ENCODE peak calls at places on chromosome 6, in ten cellular contexts. Z is epithelial cell of esophagus, Q is lower lobe of right lung, W is Caco-2, V is spleen, U is cardiac muscle cell, J is GM12865, G is fibroblast of mammary gland, S is breast epithelium, F is glutamatergic neuron. D is an unnamed sample.

GRCh38 chr6:28914941-28915340 is 8.8 kb downstream of the TRIM27 start:
- DNase-seq in U (peak), S (no peak), F (no peak), Q (no peak), V (no peak), J (no peak), W (no peak), G (no peak), Z (no peak), D (no peak)

GRCh38 chr6:87944541-87944954 is 103.1 kb upstream of the SPACA1 start:
- DNase-seq in Q (peak), G (peak), J (peak), W (peak), U (peak), Z (peak), F (no peak), V (no peak), S (peak), D (no peak)

GRCh38 chr6:159217595-159218275 is 48.5 kb downstream of the FNDC1 start:
- DNase-seq in S (no peak), W (peak), U (peak), J (peak), G (no peak), V (no peak), Z (peak), Q (no peak), F (peak), D (no peak)

GRCh38 chr6:159758031-159759001 is 3.5 kb upstream of the ACAT2 start:
- DNase-seq in J (no peak), W (peak), F (no peak), Q (no peak), S (no peak), Z (peak), V (no peak), U (peak), G (peak), D (no peak)

GRCh38 chr6:38570750-38571149 is 69.0 kb downstream of the BTBD9 start:
- DNase-seq in G (peak), S (no peak), Q (no peak), V (no peak), F (no peak), U (peak), W (no peak), J (peak), Z (peak), D (no peak)

GRCh38 chr6:39065561-39065960 is 17.0 kb downstream of the GLP1R start:
- DNase-seq in F (no peak), W (no peak), V (peak), U (no peak), Z (no peak), S (no peak), G (no peak), Q (no peak), J (no peak), D (peak)

GRCh38 chr6:3759656-3760245 is 8.2 kb upstream of the PXDC1 start:
- DNase-seq in W (no peak), F (no peak), J (no peak), Q (no peak), V (no peak), Z (peak), S (no peak), U (peak), G (peak), D (no peak)

GRCh38 chr6:156418253-156418652 is 358.9 kb upstream of the ARID1B start:
- DNase-seq in U (no peak), Q (no peak), W (no peak), G (no peak), F (no peak), V (no peak), J (no peak), S (no peak), Z (no peak), D (no peak)

GRCh38 chr6:40891131-40891530 is 147.9 kb downstream of the UNC5CL start:
- DNase-seq in V (no peak), Q (no peak), G (no peak), Z (no peak), W (no peak), J (no peak), F (no peak), S (no peak), U (no peak), D (no peak)

GRCh38 chr6:162090734-162091133 is 636.8 kb downstream of the PRKN start:
- DNase-seq in U (peak), F (no peak), J (no peak), Z (peak), Q (no peak), S (no peak), G (peak), W (no peak), V (no peak), D (no peak)

GRCh38 chr6:116189472-116189871 is 63.5 kb upstream of the COL10A1 start:
- DNase-seq in J (no peak), V (no peak), U (no peak), Z (no peak), Q (no peak), G (no peak), S (no peak), F (no peak), W (no peak), D (no peak)

GRCh38 chr6:146875927-146876270 is 277.1 kb downstream of the ADGB start:
- DNase-seq in J (no peak), S (no peak), F (no peak), U (no peak), G (no peak), Q (no peak), W (no peak), V (no peak), Z (no peak), D (no peak)

GRCh38 chr6:87274660-87275273 is 47.6 kb upstream of the SMIM8 start:
- DNase-seq in Z (peak), V (no peak), F (no peak), S (no peak), U (peak), J (no peak), Q (no peak), W (no peak), G (peak), D (no peak)

GRCh38 chr6:81891869-81892268 is 139.4 kb upstream of the TENT5A start:
- DNase-seq in G (no peak), Z (no peak), Q (peak), W (no peak), F (no peak), S (no peak), U (no peak), V (no peak), J (no peak), D (no peak)

GRCh38 chr6:100504786-100505737 is 40.3 kb upstream of the SIM1 start:
- DNase-seq in Z (peak), V (no peak), Q (no peak), F (no peak), U (peak), S (peak), G (peak), J (peak), W (no peak), D (no peak)

GRCh38 chr6:1329708-1330107 is 17.8 kb downstream of the FOXQ1 start:
- DNase-seq in F (no peak), Q (no peak), J (no peak), G (no peak), S (no peak), V (no peak), Z (no peak), W (no peak), U (no peak), D (no peak)

GRCh38 chr6:11616200-11616611 is 78.7 kb downstream of the TMEM170B start:
- DNase-seq in W (no peak), J (no peak), V (no peak), F (no peak), G (peak), S (no peak), Q (no peak), Z (no peak), U (peak), D (no peak)

GRCh38 chr6:69044534-69044933 is 409.5 kb downstream of the ADGRB3 start:
- DNase-seq in W (no peak), Z (no peak), F (no peak), S (no peak), J (no peak), U (peak), G (peak), V (no peak), Q (no peak), D (no peak)

GRCh38 chr6:78835817-78836216 is 31.5 kb upstream of the IRAK1BP1 start:
- DNase-seq in Z (peak), V (no peak), Q (no peak), F (no peak), S (no peak), U (peak), G (peak), W (no peak), J (peak), D (no peak)
- TF ChIP-seq CTCF in Z (peak), V (no peak), Q (no peak), F (no peak), S (no peak), U (peak), G (peak), W (no peak), J (peak), D (peak)

GRCh38 chr6:36073587-36073986 is 46.0 kb downstream of the MAPK14 start:
- DNase-seq in U (no peak), J (no peak), S (no peak), F (no peak), G (no peak), Q (no peak), W (no peak), Z (no peak), V (no peak), D (no peak)

GRCh38 chr6:36076178-36077088 is 48.8 kb downstream of the MAPK14 start:
- DNase-seq in Q (no peak), G (no peak), V (no peak), J (no peak), U (no peak), Z (no peak), F (no peak), S (no peak), W (no peak), D (no peak)

GRCh38 chr6:36078159-36078558 is 50.6 kb downstream of the MAPK14 start:
- DNase-seq in V (no peak), Q (no peak), F (no peak), U (no peak), S (no peak), W (no peak), Z (no peak), J (no peak), G (no peak), D (no peak)

GRCh38 chr6:36079596-36079995 is 50.7 kb upstream of the MAPK13 start:
- DNase-seq in U (no peak), Q (no peak), F (no peak), S (no peak), G (no peak), V (no peak), W (no peak), J (no peak), Z (no peak), D (no peak)

DNA sequence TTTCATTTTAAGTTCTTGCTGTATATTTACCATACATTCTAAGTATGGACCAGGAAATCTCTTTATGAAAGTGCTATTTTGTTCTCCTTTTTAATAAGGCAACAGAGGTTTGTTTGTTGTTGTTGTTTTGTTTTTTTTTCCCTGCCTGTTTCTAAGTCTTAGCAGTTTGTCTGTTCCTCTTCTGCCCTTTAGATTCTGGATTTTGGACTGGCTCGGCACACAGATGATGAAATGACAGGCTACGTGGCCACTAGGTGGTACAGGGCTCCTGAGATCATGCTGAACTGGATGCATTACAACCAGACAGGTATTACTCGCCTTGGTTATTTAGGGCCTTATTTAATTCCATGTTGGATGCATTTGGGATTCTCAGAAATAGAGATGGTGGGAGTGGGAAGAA is 48.0 kb downstream of the MAPK14 start:
- DNase-seq in U (no peak), Z (peak), J (peak), S (no peak), V (no peak), G (no peak), Q (no peak), W (peak), F (no peak), D (no peak)
- TF ChIP-seq CTCF in U (no peak), Z (peak), J (peak), S (no peak), V (peak), G (no peak), Q (no peak), W (peak), F (no peak), D (peak)

DNA sequence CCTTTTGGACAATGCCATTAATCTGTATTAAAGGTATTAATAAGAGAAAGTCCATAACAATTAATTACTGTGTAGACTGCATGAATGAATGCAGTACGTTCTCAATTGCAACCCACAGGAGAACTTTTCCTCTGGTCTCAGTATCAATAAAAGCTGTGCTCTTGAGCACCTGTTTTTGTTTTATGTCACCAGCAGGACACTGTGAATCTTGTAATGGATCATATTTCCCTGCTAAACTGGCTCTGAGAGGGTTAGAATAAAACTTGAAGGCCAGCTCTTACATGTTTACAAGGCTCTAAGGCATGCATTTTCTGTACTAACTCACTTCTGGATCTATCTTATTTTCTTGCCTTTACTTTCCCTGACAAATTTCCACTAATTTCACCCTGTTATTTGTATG is 214.3 kb upstream of the PLN start:
- DNase-seq in Q (no peak), V (no peak), G (no peak), U (no peak), F (no peak), S (no peak), W (no peak), J (no peak), Z (no peak), D (no peak)
- TF ChIP-seq CTCF in Q (no peak), V (no peak), G (no peak), U (no peak), F (no peak), S (no peak), W (no peak), J (no peak), Z (no peak), D (no peak)

GRCh38 chr6:44002071-44002590 is 125.1 kb downstream of the MRPL14 start:
- DNase-seq in V (peak), W (peak), Z (no peak), J (no peak), Q (peak), S (no peak), G (no peak), U (peak), F (no peak), D (peak)

GRCh38 chr6:44003345-44004061 is 123.7 kb downstream of the MRPL14 start:
- DNase-seq in Q (no peak), F (no peak), U (no peak), Z (no peak), J (peak), V (peak), S (no peak), G (no peak), W (peak), D (peak)

GRCh38 chr6:44001318-44001868 is 125.9 kb downstream of the MRPL14 start:
- DNase-seq in Z (peak), Q (peak), U (peak), W (peak), S (no peak), J (peak), G (no peak), F (no peak), V (no peak), D (peak)

GRCh38 chr6:44004136-44004535 is 123.1 kb downstream of the MRPL14 start:
- DNase-seq in J (no peak), G (no peak), S (no peak), F (no peak), V (no peak), Q (no peak), U (no peak), Z (no peak), W (no peak), D (no peak)

DNA sequence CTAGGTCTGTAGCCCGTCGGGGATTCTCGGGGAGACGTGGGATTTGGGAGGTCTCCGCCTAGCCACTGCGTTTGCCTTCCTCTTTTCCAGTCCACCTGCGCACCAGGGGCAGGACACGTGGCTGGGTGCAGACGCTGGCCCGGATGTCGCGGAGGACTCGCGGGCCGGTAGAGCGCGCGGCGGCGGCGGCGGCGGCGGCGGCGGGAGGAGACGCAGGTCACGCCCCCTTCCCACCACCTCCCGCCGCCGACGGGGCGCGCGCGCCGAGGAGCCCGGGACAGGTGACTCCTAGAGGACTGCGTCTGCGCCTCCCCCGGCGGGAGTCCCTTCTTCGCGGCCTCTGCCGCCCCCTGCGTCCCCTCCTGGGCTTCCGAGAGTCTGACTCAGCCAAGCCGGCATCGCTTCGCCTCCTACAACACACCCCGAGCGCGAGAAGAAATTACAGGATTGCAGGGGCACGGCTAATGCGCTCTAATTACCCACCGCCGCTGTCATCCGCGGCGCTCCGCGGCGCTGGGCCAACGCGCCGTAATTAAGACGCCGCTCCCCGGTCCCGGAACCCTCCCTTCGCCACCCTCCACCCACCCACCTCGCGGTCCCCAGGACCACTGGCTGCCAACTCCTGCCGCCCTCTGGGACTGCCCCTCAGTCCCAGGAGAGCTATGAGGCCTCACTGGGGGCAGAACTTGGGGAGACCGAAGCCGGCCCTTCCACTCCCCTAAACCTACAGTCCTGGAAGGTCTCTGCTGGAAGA is 124.5 kb downstream of the MRPL14 start:
- DNase-seq in S (peak), G (peak), Z (peak), F (peak), Q (peak), J (peak), U (peak), V (peak), W (peak), D (peak)
- TF ChIP-seq CTCF in S (no peak), G (no peak), Z (no peak), F (no peak), Q (no peak), J (peak), U (peak), V (no peak), W (peak), D (peak)

GRCh38 chr6:99225172-99225571 is 124.3 kb downstream of the FAXC start:
- DNase-seq in G (no peak), J (no peak), Q (no peak), U (no peak), W (no peak), S (no peak), V (no peak), F (no peak), Z (peak), D (no peak)

GRCh38 chr6:99216959-99217358 is 132.5 kb downstream of the FAXC start:
- DNase-seq in Z (no peak), G (no peak), S (no peak), W (no peak), J (no peak), V (no peak), F (no peak), U (no peak), Q (no peak), D (no peak)

DNA sequence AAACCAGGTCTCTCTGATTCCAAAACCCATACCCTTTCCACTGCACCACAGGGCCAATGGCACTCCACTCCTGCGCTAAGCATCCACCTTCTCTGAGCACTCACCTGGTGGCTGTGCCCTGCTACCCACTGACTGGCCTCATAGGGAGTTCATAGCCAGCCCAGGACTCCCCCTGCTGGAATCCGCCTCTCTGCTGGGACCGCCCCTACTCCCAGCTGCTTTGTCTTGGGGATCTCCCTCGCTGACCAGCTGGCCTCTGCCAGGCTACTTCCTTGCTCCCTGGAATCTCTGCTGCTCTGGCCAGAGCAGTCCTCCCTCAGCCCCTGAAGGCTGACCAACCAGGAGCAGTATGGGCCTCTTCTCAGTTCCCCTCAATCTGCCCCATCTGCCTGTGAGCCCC is 129.7 kb downstream of the FAXC start:
- DNase-seq in W (peak), Q (no peak), S (no peak), J (peak), G (no peak), Z (peak), F (peak), V (no peak), U (no peak), D (no peak)
- TF ChIP-seq CTCF in W (peak), Q (no peak), S (no peak), J (peak), G (no peak), Z (no peak), F (no peak), V (no peak), U (no peak), D (no peak)

DNA sequence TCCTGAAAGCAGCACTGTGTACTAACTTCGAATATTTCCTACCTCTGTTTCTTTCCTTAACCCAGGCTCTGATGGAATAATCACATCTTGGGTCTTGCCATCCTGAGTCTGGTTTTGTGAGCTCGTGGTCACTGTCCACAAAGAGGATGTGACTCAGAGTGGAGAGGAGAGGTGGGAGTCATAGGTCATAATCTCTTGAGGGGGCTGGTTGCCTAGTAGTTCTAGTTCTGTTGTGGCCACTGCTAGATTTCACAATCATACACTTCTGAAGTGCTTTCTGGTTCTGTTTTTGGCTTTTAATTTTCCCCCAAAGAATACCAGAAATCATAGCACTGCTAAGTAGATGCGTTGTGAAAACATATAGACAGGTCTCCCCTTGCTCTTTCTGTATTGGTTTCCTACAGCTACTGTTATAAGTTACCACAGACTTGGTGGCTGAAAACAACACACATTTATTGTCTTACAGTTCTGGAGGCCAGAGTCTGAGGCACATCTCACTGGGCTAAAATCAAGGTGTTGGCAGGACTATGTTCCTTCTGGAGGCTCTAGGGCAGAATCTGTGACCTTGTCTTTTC is 102.8 kb downstream of the NRSN1 start:
- DNase-seq in S (no peak), F (no peak), J (peak), Z (no peak), Q (no peak), G (peak), V (no peak), W (no peak), U (peak), D (no peak)
- TF ChIP-seq CTCF in S (no peak), F (no peak), J (no peak), Z (no peak), Q (no peak), G (no peak), V (no peak), W (no peak), U (no peak), D (no peak)

GRCh38 chr6:10441004-10441654 is 26.3 kb upstream of the TFAP2A start:
- DNase-seq in Z (peak), U (peak), V (no peak), Q (no peak), J (no peak), W (peak), S (no peak), G (peak), F (no peak), D (no peak)

GRCh38 chr6:10449751-10450150 is 34.9 kb upstream of the TFAP2A start:
- DNase-seq in U (no peak), G (no peak), V (no peak), S (no peak), W (no peak), F (no peak), Q (no peak), Z (peak), J (no peak), D (no peak)

GRCh38 chr6:10441655-10442009 is 26.8 kb upstream of the TFAP2A start:
- DNase-seq in F (no peak), U (no peak), J (no peak), V (no peak), G (no peak), Z (no peak), S (no peak), Q (no peak), W (no peak), D (no peak)

GRCh38 chr6:10451394-10451793 is 36.5 kb upstream of the TFAP2A start:
- DNase-seq in V (no peak), U (no peak), S (no peak), G (no peak), Q (no peak), J (no peak), F (no peak), Z (no peak), W (no peak), D (no peak)

GRCh38 chr6:10446548-10446947 is 31.7 kb upstream of the TFAP2A start:
- DNase-seq in V (no peak), S (no peak), U (no peak), J (no peak), F (no peak), Z (no peak), Q (no peak), W (no peak), G (no peak), D (no peak)
- TF ChIP-seq CTCF in V (no peak), S (no peak), U (no peak), J (no peak), F (no peak), Z (no peak), Q (no peak), W (no peak), G (no peak), D (no peak)

D was measured in chondrocyte.